ENCODE peak calls at places on chromosomes 3 and 15, in ten cellular contexts. T is tibial nerve, O is H1, W is body of pancreas, Y is spleen, A is stomach, J is transverse colon, D is adrenal gland, U is ovary, Z is A549. V is an unnamed sample.
A peak's percentile ranks its signal among the peaks of the same experiment; 100 is the strongest.

GRCh38 chr3:65562444-65562843 is 476.3 kb downstream of the MAGI1 start:
- DNase-seq in T (no peak), O (no peak), W (no peak), Y (no peak), A (no peak), J (no peak), D (no peak), U (no peak), Z (no peak), V (no peak)

GRCh38 chr15:33191641-33192040 is 2.9 kb downstream of the FMN1 start:
- DNase-seq in T (no peak), O (no peak), W (no peak), Y (no peak), A (no peak), J (no peak), D (no peak), U (no peak), Z (no peak), V (no peak)

GRCh38 chr3:4746241-4746958 is 232.8 kb upstream of the BHLHE40 start:
- DNase-seq in T (no peak), O (no peak), W (no peak), Y (no peak), A (no peak), J (no peak), D (peak; percentile 62), U (no peak), Z (no peak), V (no peak)

GRCh38 chr3:11717768-11718581 is 74.3 kb upstream of the VGLL4 start:
- DNase-seq in T (peak; percentile 12), O (no peak), W (no peak), Y (no peak), A (no peak), J (no peak), D (no peak), U (no peak), Z (peak; percentile 38), V (no peak)

GRCh38 chr3:31240466-31240865 is 292.3 kb upstream of the STT3B start:
- DNase-seq in T (no peak), O (no peak), W (no peak), Y (no peak), A (no peak), J (no peak), D (no peak), U (no peak), Z (no peak), V (no peak)

GRCh38 chr3:141093397-141093796 is 42.2 kb downstream of the SPSB4 start:
- DNase-seq in T (no peak), O (no peak), W (no peak), Y (no peak), A (no peak), J (no peak), D (no peak), U (no peak), Z (no peak), V (no peak)

GRCh38 chr3:128844502-128844901 is 34.9 kb upstream of the ACAD9 start:
- DNase-seq in T (no peak), O (no peak), W (no peak), Y (peak; percentile 69), A (no peak), J (no peak), D (no peak), U (no peak), Z (no peak), V (no peak)

GRCh38 chr3:77707271-77707670 is 667.4 kb downstream of the ROBO2 start:
- DNase-seq in T (no peak), O (no peak), W (no peak), Y (no peak), A (no peak), J (no peak), D (no peak), U (no peak), Z (no peak), V (no peak)

GRCh38 chr15:83475551-83475950 is 28.4 kb downstream of the SH3GL3 start:
- DNase-seq in T (no peak), O (no peak), W (no peak), Y (no peak), A (no peak), J (no peak), D (no peak), U (no peak), Z (no peak), V (no peak)

GRCh38 chr15:50552238-50552637 is 5.8 kb upstream of the USP50 start:
- DNase-seq in T (no peak), O (no peak), W (no peak), Y (no peak), A (no peak), J (no peak), D (no peak), U (no peak), Z (no peak), V (no peak)

GRCh38 chr3:9301798-9302197 is 52.4 kb upstream of the SRGAP3 start:
- DNase-seq in T (no peak), O (no peak), W (no peak), Y (no peak), A (no peak), J (no peak), D (no peak), U (no peak), Z (no peak), V (no peak)

GRCh38 chr3:195009607-195010006 is 261.4 kb downstream of the XXYLT1 start:
- DNase-seq in T (no peak), O (no peak), W (no peak), Y (no peak), A (peak; percentile 24), J (no peak), D (no peak), U (no peak), Z (no peak), V (no peak)

GRCh38 chr3:11530153-11530721 is 113.5 kb downstream of the VGLL4 start:
- DNase-seq in T (no peak), O (no peak), W (no peak), Y (no peak), A (no peak), J (no peak), D (no peak), U (peak; percentile 76), Z (no peak), V (peak; percentile 82)

GRCh38 chr3:142779591-142779990 is 55.8 kb downstream of the TRPC1 start:
- DNase-seq in T (no peak), O (no peak), W (no peak), Y (no peak), A (no peak), J (no peak), D (no peak), U (no peak), Z (no peak), V (no peak)
- H3K27ac ChIP-seq in T (no peak overlapping the region), O (no peak overlapping the region), W (no peak overlapping the region), Y (no peak overlapping the region), A (no peak overlapping the region), J (no peak overlapping the region), D (no peak overlapping the region), U (no peak overlapping the region), Z (no peak overlapping the region), V (no peak overlapping the region)

DNA sequence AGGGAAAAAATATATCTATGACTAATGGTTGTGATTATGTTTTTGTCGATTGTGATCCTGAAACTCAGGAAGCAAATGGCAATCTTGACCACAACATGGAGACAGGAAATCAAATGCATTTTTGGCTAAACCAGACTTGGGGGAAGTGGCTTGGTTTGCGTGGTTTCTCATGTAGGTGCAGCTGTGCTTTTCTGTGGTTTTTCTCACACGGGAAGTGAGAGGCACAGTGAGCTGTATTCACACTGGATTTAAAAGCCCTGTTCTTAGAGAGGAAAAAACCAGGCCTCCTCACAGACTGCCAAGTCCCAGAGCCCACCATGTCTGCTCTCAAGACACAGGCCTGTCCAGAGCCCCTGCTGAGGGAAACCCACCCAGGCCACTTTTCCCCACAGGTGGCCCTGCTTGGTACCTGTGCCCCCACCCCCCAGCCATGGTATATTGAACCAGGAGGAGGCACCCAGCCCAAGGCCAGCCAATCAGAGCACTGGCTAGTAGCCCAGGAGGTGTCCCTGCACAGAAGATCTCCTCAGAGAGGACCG is 46.2 kb downstream of the BTD start:
- DNase-seq in T (no peak), O (no peak), W (peak; percentile 74), Y (no peak), A (no peak), J (peak; percentile 54), D (no peak), U (no peak), Z (no peak), V (no peak)
- TF ChIP-seq POLR2A in T (no peak), O (no peak), W (no peak), Y (no peak), A (no peak), J (no peak), D (no peak), U (no peak), Z (no peak), V (no peak)

DNA sequence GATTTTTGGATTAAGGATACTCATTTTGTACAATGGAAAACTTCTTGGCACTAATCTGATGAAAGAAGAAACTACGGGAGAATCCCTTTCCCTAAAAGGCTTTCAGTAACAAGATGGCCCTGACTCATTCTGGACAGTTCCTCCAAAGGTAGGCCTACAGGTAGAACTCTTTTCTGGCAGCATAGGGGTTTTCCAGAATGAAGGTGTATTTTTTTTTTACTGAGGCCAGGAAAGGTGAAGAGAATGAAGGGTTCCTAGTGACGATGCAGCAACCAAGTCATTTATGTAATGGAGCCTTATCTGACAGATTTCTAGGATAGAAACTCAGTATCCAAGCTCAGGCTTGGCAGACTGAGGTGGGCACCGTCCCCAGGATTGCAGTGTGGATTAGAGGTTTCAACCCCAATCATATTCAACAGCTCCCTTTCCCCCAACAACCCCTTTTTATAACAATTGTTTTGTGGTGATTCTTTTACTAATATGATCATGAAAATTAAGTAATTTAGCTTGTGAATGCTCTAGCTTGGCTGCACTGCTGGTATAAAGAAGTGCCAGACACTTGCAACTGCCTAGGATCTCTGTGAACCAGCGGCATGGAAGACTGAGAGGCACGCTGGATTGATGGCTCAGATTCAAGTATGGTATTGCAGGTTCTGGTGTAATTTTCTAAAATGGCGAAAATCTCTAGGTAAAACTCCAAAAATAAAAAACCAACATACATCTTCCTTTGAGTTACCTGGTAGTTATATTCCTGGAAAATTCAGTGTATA is 8.7 kb upstream of the TRIM69 start:
- DNase-seq in T (no peak), O (no peak), W (no peak), Y (no peak), A (no peak), J (no peak), D (no peak), U (no peak), Z (no peak), V (no peak)
- H3K27ac ChIP-seq in T (peak overlapping the region; percentile 94), O (no peak overlapping the region), W (peak overlapping the region; percentile 96), Y (peak overlapping the region; percentile 81), A (peak overlapping the region; percentile 96), J (peak overlapping the region; percentile 98), D (peak overlapping the region; percentile 95), U (peak overlapping the region; percentile 94), Z (peak overlapping the region; percentile 83), V (peak overlapping the region; percentile 99)

DNA sequence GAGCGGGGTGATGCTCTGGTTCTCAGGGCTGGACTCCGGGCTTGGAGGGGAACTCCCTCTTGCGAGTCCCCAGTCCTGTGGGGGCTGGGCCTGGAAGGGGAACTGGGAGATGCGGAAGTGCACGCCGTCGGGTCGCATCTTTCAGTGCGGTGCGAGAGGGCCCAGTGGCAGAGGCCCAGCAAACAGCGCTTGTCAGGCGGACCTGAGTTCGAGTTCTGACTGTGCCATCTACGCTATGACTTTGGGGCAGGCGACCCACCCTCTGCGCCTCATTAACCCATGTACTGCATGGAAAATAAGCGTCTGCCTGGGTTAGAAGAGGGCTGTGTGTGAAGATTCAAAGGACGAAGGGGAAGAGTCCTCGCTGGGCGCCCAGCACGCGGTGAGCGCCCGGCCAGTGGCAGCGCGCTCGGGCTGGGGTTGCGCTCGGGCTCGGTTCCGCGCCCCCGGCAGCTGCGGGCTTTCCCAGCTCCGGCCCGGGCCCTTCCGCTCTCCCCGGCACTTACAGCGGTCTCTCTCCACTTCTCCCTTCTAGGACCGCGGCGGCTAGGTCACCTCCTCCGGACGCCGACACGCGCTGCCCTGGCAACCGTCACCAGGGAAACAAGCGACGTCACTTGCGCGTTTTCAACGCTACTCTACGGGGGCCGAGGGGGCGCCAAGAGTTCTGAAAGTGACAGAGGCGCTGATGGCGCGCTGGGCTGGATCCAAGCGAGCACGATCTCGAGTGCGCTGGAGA is at the start of gene CCDC13:
- DNase-seq in T (peak; percentile 95), O (peak; percentile 98), W (peak; percentile 93), Y (peak; percentile 99), A (peak; percentile 92), J (peak; percentile 93), D (peak; percentile 98), U (peak; percentile 96), Z (peak; percentile 25), V (peak; percentile 98)
- TF ChIP-seq POLR2A in T (peak; percentile 45), O (no peak), W (no peak), Y (no peak), A (no peak), J (peak; percentile 33), D (no peak), U (no peak), Z (no peak), V (peak; percentile 46)